ENCODE peak calls at places on chromosomes 12 and 14, in nine cellular contexts. P, U, O, A, I, Z, C, F and K are unnamed samples. For H3K27me3, the result is how much of the 10 kb centered on the place peaks cover.

GRCh38 chr14:50092006-50092555 is 24.3 kb downstream of the VCPKMT start:
- DNase-seq in F (peak), P (no peak), I (no peak), C (no peak), A (no peak), Z (no peak), U (no peak), O (no peak), K (no peak)

GRCh38 chr14:49297102-49297501 is 289.1 kb downstream of the RPS29 start:
- DNase-seq in O (no peak), C (no peak), U (no peak), P (no peak), F (no peak), A (no peak), Z (no peak), I (no peak), K (no peak)

GRCh38 chr12:93803408-93803807 is 126.2 kb downstream of the CRADD start:
- DNase-seq in F (no peak), I (no peak), C (no peak), A (peak), U (no peak), P (no peak), Z (no peak), O (no peak), K (no peak)

GRCh38 chr14:95049952-95050351 is 107.4 kb downstream of the DICER1 start:
- DNase-seq in O (no peak), U (no peak), Z (no peak), P (no peak), A (no peak), C (no peak), I (no peak), F (no peak), K (no peak)

GRCh38 chr12:43118881-43119280 is 433.1 kb downstream of the ADAMTS20 start:
- DNase-seq in P (no peak), F (no peak), I (no peak), Z (no peak), U (no peak), A (no peak), C (no peak), O (no peak), K (no peak)

GRCh38 chr14:96168581-96168980 is 36.1 kb upstream of the BDKRB2 start:
- DNase-seq in U (no peak), F (no peak), Z (no peak), A (no peak), O (no peak), C (peak), I (no peak), P (no peak), K (no peak)

GRCh38 chr14:37411079-37411735 is 183.8 kb downstream of the FOXA1 start:
- DNase-seq in A (no peak), U (no peak), C (no peak), O (no peak), P (no peak), I (no peak), F (no peak), Z (no peak), K (no peak)

GRCh38 chr12:56206373-56207166 is 15.2 kb downstream of the RNF41 start:
- DNase-seq in O (no peak), C (peak), U (no peak), A (peak), F (peak), Z (peak), I (peak), P (no peak), K (no peak)

GRCh38 chr14:74202113-74202512 is 37.1 kb upstream of the VSX2 start:
- DNase-seq in Z (no peak), I (no peak), C (no peak), U (no peak), P (no peak), O (no peak), A (no peak), F (no peak), K (no peak)

GRCh38 chr12:60333461-60333860 is 737.6 kb downstream of the SLC16A7 start:
- DNase-seq in Z (no peak), F (no peak), A (no peak), I (no peak), P (no peak), O (no peak), U (no peak), C (no peak), K (no peak)

GRCh38 chr14:67186789-67187188 is 2.5 kb upstream of the GARIN2 start:
- DNase-seq in I (no peak), U (no peak), A (no peak), F (no peak), O (no peak), Z (no peak), C (no peak), P (no peak), K (no peak)

GRCh38 chr14:56195727-56196126 is 77.5 kb downstream of the PELI2 start:
- DNase-seq in C (no peak), I (no peak), F (peak), O (no peak), Z (no peak), U (no peak), P (no peak), A (no peak), K (no peak)

GRCh38 chr12:88639361-88639760 is 59.1 kb upstream of the KITLG start:
- DNase-seq in O (no peak), F (no peak), P (no peak), Z (no peak), I (no peak), C (no peak), U (no peak), A (no peak), K (no peak)

GRCh38 chr12:123089125-123089524 is 61.8 kb downstream of the PITPNM2 start:
- DNase-seq in Z (no peak), I (no peak), P (peak), F (no peak), C (no peak), A (no peak), U (no peak), O (no peak), K (no peak)

GRCh38 chr14:74636424-74637183 is 24.6 kb upstream of the LTBP2 start:
- DNase-seq in F (no peak), A (no peak), C (peak), O (no peak), U (no peak), Z (no peak), P (no peak), I (no peak), K (no peak)

GRCh38 chr12:100574262-100575074 is 984 bp downstream of the GAS2L3 start:
- DNase-seq in C (peak), A (no peak), P (no peak), I (no peak), O (no peak), U (no peak), Z (peak), F (peak), K (peak)

GRCh38 chr12:26648066-26648465 is 184.9 kb downstream of the ITPR2 start:
- DNase-seq in Z (no peak), U (no peak), C (no peak), O (no peak), P (no peak), I (no peak), F (no peak), A (no peak), K (no peak)

GRCh38 chr12:4719821-4720636 is at the start of gene GALNT8:
- DNase-seq in A (no peak), U (no peak), O (no peak), P (no peak), C (peak), F (no peak), I (no peak), Z (no peak), K (no peak)

GRCh38 chr12:11347810-11348209 is 37.6 kb upstream of the PRB4 start:
- DNase-seq in A (no peak), C (no peak), U (no peak), O (no peak), I (no peak), P (no peak), F (no peak), Z (no peak), K (no peak)

GRCh38 chr12:49340971-49341776 is 4.2 kb upstream of the C1QL4 start:
- DNase-seq in Z (no peak), C (peak), P (no peak), F (no peak), I (no peak), A (no peak), U (no peak), O (no peak), K (no peak)
- H3K27me3 ChIP-seq in Z (half or more), C (half or more), P (half or more), F (under half), I (under half), A (half or more), U (under half), O (under half), K (half or more)

GRCh38 chr14:101556131-101556530 is 5.2 kb upstream of the DIO3 start:
- DNase-seq in Z (no peak), P (no peak), O (no peak), C (no peak), U (no peak), F (no peak), A (no peak), I (no peak), K (peak)
- H3K27me3 ChIP-seq in Z (under half), P (under half), O (under half), C (under half), U (under half), F (under half), A (under half), I (under half), K (under half)

GRCh38 chr14:92323916-92324818 is 1.2 kb downstream of the SLC24A4 start:
- DNase-seq in Z (no peak), I (no peak), U (no peak), P (no peak), C (no peak), A (no peak), O (no peak), F (no peak), K (no peak)

GRCh38 chr14:92323031-92323915 is at the start of gene SLC24A4:
- DNase-seq in O (no peak), Z (peak), F (no peak), U (no peak), A (no peak), I (peak), C (peak), P (peak), K (no peak)

GRCh38 chr14:92325835-92326234 is 2.9 kb downstream of the SLC24A4 start:
- DNase-seq in C (peak), A (no peak), O (no peak), U (no peak), P (no peak), I (peak), F (no peak), Z (no peak), K (no peak)

GRCh38 chr14:92322516-92322915 is 449 bp upstream of the SLC24A4 start:
- DNase-seq in A (no peak), O (no peak), P (no peak), U (no peak), Z (no peak), I (no peak), C (peak), F (no peak), K (no peak)

DNA sequence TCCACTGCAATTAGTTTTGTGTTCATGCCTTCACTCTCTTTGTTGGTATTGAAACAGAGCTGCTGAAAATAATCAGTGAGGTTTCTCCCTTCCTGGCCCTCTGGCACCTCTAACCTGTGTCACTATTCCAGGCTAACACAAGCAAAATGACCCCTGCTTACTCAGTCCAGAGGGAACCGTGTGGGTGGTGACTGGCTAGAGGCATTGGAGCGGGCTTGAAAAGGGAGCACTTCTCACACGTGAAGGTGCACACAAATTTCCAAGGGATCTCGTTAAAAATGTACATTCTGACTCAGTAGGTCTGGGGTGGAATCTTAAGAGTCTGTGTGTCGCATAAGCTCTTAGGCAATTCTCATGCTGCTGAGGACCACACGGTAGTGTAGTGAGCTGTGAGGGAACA is 1.3 kb upstream of the SLC24A4 start:
- DNase-seq in Z (no peak), I (no peak), F (no peak), O (no peak), C (no peak), U (no peak), P (no peak), A (no peak), K (no peak)
- H3K27me3 ChIP-seq in Z (half or more), I (under half), F (half or more), O (under half), C (half or more), U (under half), P (under half), A (under half), K (half or more)

GRCh38 chr14:101352567-101352966 is 208.7 kb upstream of the DIO3 start:
- DNase-seq in A (no peak), I (no peak), C (no peak), O (no peak), U (no peak), P (no peak), Z (no peak), F (no peak), K (no peak)
- H3K27me3 ChIP-seq in A (under half), I (under half), C (under half), O (under half), U (under half), P (under half), Z (under half), F (under half), K (under half)

DNA sequence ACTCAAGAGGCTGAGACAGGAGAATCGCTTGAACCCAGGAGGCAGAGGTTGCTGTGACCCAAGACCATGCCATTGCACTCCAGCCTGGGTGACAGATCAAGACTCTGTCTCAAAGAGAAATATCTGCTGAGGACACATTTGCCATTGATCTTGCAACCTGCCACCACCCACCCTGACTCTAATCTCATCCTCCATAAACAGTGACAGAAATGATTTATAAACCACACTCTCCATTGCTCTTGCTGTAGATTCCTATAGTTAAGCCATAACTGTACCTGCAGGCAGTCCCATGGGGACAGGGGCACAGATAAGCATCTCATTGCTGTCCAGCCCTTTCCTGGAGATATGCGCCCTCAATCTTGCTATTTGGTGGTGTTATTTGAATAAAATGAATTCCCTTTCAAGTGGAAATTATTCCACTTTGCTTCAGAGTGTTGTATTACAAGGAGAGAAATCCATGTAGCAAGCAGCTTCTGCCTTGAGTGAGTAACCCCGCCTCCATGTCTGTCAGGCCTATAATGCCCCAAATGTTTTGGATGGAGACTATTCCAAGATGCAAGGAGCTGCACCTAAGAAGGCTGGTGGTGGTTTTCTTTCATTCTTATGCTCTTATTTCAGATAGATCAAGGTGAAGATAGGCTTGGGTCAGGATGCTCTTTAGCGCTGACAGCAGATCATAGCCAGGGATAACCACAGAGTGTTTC is 3.0 kb upstream of the ZDHHC22 start:
- DNase-seq in P (no peak), A (no peak), Z (no peak), O (no peak), F (no peak), U (no peak), I (no peak), C (peak), K (no peak)
- H3K27me3 ChIP-seq in P (under half), A (under half), Z (under half), O (under half), F (under half), U (under half), I (under half), C (half or more), K (half or more)

DNA sequence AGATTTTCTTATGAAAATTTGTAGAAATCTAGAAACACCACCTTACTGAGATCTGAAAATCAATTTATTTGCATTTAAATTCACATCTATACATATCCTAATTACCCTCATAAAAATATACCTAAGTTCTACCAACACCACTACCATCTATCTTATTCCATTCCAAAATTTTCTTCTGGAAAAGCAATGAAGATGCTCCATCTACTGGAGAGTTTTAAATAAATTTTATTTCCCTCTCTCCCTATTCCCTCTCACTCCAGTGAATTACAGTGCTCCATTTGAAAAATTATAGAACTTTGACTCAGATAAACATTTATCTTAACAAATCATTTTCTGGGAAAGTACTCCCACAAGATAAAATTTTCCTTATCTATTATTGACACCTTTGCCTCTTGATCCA is 2.3 kb upstream of the C14orf39 start:
- DNase-seq in O (no peak), A (no peak), F (no peak), I (no peak), Z (no peak), U (no peak), P (no peak), C (no peak), K (no peak)
- H3K27me3 ChIP-seq in O (under half), A (under half), F (under half), I (under half), Z (half or more), U (under half), P (under half), C (half or more), K (under half)

GRCh38 chr12:117142094-117142493 is 42.9 kb upstream of the TESC start:
- DNase-seq in F (no peak), A (no peak), Z (no peak), O (no peak), P (no peak), I (no peak), C (no peak), U (no peak), K (no peak)

GRCh38 chr12:117141097-117141898 is 42.1 kb upstream of the TESC start:
- DNase-seq in P (no peak), A (no peak), I (no peak), Z (no peak), U (no peak), O (no peak), F (no peak), C (no peak), K (peak)

GRCh38 chr12:117143008-117143532 is 43.9 kb upstream of the TESC start:
- DNase-seq in C (no peak), P (no peak), U (no peak), I (no peak), F (no peak), A (no peak), O (no peak), Z (no peak), K (no peak)

GRCh38 chr12:117140397-117141096 is 41.3 kb upstream of the TESC start:
- DNase-seq in P (no peak), F (no peak), I (no peak), C (no peak), Z (no peak), O (no peak), U (no peak), A (no peak), K (peak)

DNA sequence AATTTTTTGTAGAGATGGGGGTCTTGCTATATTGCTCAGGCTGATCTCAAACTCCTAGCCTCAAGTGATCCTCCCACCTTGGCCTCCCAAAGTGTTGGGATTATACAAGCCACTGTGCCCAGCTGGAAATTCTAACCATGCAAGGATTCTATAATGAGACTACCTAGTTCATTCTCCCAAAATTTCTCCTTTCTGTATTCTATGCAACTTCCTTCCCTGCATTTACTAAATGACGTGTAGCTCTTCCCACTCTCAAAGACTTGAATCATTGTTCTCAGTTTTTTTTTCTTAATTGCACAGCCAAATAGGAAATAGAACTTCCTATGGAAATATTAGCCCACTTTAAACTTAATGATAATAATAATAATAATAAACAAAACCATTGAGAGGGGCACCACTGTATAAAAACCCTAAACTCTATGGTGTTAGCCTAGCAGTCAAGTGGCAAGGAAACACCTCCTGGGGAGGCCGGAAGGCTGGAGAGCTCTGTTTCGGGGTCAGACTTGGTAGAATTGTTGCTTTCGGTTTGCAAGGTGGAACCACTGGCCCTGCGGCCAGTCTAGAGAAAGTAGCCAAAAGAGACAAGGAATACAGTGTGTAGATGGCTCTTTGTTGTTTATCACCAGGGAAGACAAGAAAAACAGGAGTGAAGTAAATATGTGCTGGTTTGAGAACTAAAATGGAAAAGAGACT is 40.0 kb upstream of the TESC start:
- DNase-seq in P (no peak), A (no peak), O (no peak), C (no peak), F (no peak), I (no peak), Z (no peak), U (no peak), K (no peak)
- H3K27me3 ChIP-seq in P (under half), A (under half), O (under half), C (under half), F (under half), I (under half), Z (under half), U (under half), K (under half)

GRCh38 chr12:130364578-130364977 is 26.9 kb downstream of the PIWIL1 start:
- DNase-seq in A (no peak), I (no peak), U (no peak), O (no peak), F (no peak), C (no peak), P (no peak), Z (no peak), K (no peak)

GRCh38 chr12:130366159-130366558 is 28.5 kb downstream of the PIWIL1 start:
- DNase-seq in P (no peak), F (no peak), O (no peak), U (no peak), Z (no peak), C (no peak), I (no peak), A (no peak), K (no peak)

GRCh38 chr12:130367003-130367402 is 29.3 kb downstream of the PIWIL1 start:
- DNase-seq in P (no peak), I (no peak), Z (no peak), A (no peak), U (no peak), O (no peak), C (no peak), F (no peak), K (no peak)

GRCh38 chr12:130372936-130373335 is 35.2 kb downstream of the PIWIL1 start:
- DNase-seq in I (no peak), Z (no peak), U (no peak), F (no peak), A (no peak), P (no peak), C (no peak), O (no peak), K (no peak)

DNA sequence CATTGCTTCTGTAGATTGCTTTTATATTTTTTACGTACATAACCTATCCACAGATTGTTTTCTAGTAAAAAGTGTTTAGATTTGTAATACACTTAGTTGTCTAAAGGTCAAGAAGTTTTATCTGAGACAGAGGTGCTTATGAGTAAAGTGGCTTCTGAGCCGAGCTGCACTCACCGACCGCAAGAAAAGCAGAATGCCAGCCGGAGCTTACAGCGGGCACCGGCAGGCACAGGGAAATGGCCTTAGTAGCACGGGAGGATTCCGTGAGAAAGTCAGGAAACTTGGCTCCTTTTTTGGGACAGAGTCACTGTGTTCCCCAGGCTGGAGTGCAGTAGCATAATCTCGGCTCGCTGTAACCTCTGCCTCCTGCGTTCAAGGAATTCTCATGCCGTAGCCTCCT is 29.8 kb downstream of the PIWIL1 start:
- DNase-seq in Z (no peak), C (no peak), I (no peak), F (no peak), U (no peak), P (no peak), A (no peak), O (no peak), K (no peak)
- H3K27me3 ChIP-seq in Z (under half), C (under half), I (under half), F (under half), U (under half), P (under half), A (under half), O (under half), K (under half)